ENCODE peak calls at places on chromosomes 16 and 17, in eight cellular contexts. H is prostate gland; I is NT2/D1; B is IMR-90; D is kidney; P is cardiac fibroblast; O is heart right ventricle; X is naive thymus-derived CD4-positive, alpha-beta T cell. C is an unnamed sample.

GRCh38 chr17:77324227-77324626 is 183.5 kb downstream of the SEC14L1 start:
- DNase-seq in P (no peak), X (no peak), D (peak), O (no peak), H (no peak), I (no peak), B (no peak), C (no peak)

GRCh38 chr17:16363749-16364536 is 10.7 kb upstream of the CENPV start:
- DNase-seq in X (peak), D (no peak), I (peak), O (peak), P (peak), H (peak), B (peak), C (peak)

GRCh38 chr17:2174471-2175293 is 119.8 kb downstream of the HIC1 start:
- DNase-seq in O (peak), H (peak), X (no peak), P (peak), I (no peak), D (peak), B (peak), C (peak)

GRCh38 chr17:71726320-71726719 is 394.5 kb upstream of the SOX9 start:
- DNase-seq in B (no peak), O (no peak), P (no peak), D (no peak), I (no peak), X (no peak), H (no peak), C (no peak)

GRCh38 chr17:50615818-50616217 is 18.9 kb upstream of the ABCC3 start:
- DNase-seq in O (no peak), X (no peak), D (no peak), I (no peak), H (no peak), P (peak), B (peak), C (no peak)

GRCh38 chr16:548586-548985 is 11.6 kb upstream of the PRR35 start:
- DNase-seq in P (no peak), B (no peak), H (no peak), I (no peak), D (no peak), O (no peak), X (no peak), C (no peak)

GRCh38 chr17:75625813-75626486 is 7.3 kb upstream of the SMIM5 start:
- DNase-seq in D (no peak), X (no peak), O (no peak), B (peak), P (peak), I (no peak), H (no peak), C (no peak)

GRCh38 chr17:38451030-38451839 is 23.0 kb downstream of the ARHGAP23 start:
- DNase-seq in O (peak), H (no peak), D (peak), B (peak), I (peak), X (no peak), P (peak), C (no peak)

GRCh38 chr17:8873801-8874715 is 6.6 kb upstream of the PIK3R6 start:
- DNase-seq in B (no peak), I (no peak), P (no peak), O (no peak), H (no peak), D (no peak), X (no peak), C (no peak)

GRCh38 chr16:23020084-23020483 is 129.2 kb downstream of the USP31 start:
- DNase-seq in I (no peak), D (no peak), O (no peak), H (no peak), P (no peak), X (no peak), B (no peak), C (no peak)

GRCh38 chr17:55394357-55395021 is 27.1 kb downstream of the MMD start:
- DNase-seq in I (no peak), H (no peak), P (no peak), B (no peak), D (no peak), X (no peak), O (no peak), C (no peak)

GRCh38 chr16:17555176-17555575 is 84.4 kb upstream of the XYLT1 start:
- DNase-seq in B (peak), P (peak), X (no peak), I (no peak), O (no peak), D (no peak), H (no peak), C (no peak)

GRCh38 chr16:88369447-88370008 is 13.2 kb upstream of the ZNF469 start:
- DNase-seq in P (no peak), I (no peak), B (no peak), H (no peak), O (no peak), X (no peak), D (peak), C (no peak)

GRCh38 chr17:7548585-7549400 is at the start of gene TNFSF12:
- DNase-seq in I (no peak), P (peak), H (peak), D (peak), X (no peak), O (peak), B (peak), C (peak)

GRCh38 chr16:85396879-85397871 is 215.9 kb upstream of the GSE1 start:
- DNase-seq in I (no peak), P (no peak), D (peak), H (no peak), B (no peak), O (peak), X (no peak), C (no peak)

GRCh38 chr16:21101631-21102420 is 48.8 kb downstream of the DNAH3 start:
- DNase-seq in D (no peak), P (peak), O (peak), H (no peak), X (no peak), B (peak), I (no peak), C (peak)

GRCh38 chr16:21083729-21084268 is 66.8 kb downstream of the DNAH3 start:
- DNase-seq in B (peak), H (peak), O (peak), X (peak), D (peak), I (peak), P (peak), C (peak)

GRCh38 chr16:77789085-77789611 is 784 bp downstream of the VAT1L start:
- DNase-seq in P (no peak), I (no peak), B (no peak), D (no peak), X (no peak), O (no peak), H (no peak), C (peak)

GRCh38 chr17:61255609-61256008 is 144.0 kb upstream of the TBX2 start:
- DNase-seq in B (no peak), H (no peak), I (no peak), O (no peak), P (no peak), X (no peak), D (no peak), C (no peak)

GRCh38 chr17:81142301-81143199 is 22.8 kb upstream of the PVALEF start:
- DNase-seq in X (peak), P (peak), O (peak), D (no peak), I (peak), H (peak), B (peak), C (peak)

GRCh38 chr17:44076716-44077594 is 6.4 kb downstream of the G6PC3 start:
- DNase-seq in H (peak), I (no peak), O (no peak), X (no peak), P (no peak), D (peak), B (no peak), C (no peak)

GRCh38 chr17:78651551-78651950 is 74.4 kb upstream of the DNAH17 start:
- DNase-seq in O (no peak), B (peak), D (no peak), H (no peak), P (peak), I (no peak), X (no peak), C (no peak)

GRCh38 chr17:74276051-74276476 is 2.0 kb downstream of the DNAI2 start:
- DNase-seq in P (no peak), B (no peak), X (no peak), I (no peak), D (no peak), O (no peak), H (no peak), C (no peak)

GRCh38 chr17:510223-510917 is 157.8 kb upstream of the RPH3AL start:
- DNase-seq in D (no peak), I (no peak), B (peak), O (no peak), X (no peak), P (no peak), H (no peak), C (no peak)

GRCh38 chr17:511833-512251 is 159.2 kb upstream of the RPH3AL start:
- DNase-seq in H (no peak), X (no peak), O (no peak), I (no peak), B (peak), P (peak), D (no peak), C (no peak)

GRCh38 chr17:512926-513325 is 160.3 kb upstream of the RPH3AL start:
- DNase-seq in H (no peak), I (no peak), X (no peak), O (no peak), B (peak), D (no peak), P (no peak), C (peak)

GRCh38 chr17:511001-511690 is 158.5 kb upstream of the RPH3AL start:
- DNase-seq in B (peak), X (no peak), H (no peak), D (no peak), O (no peak), P (peak), I (no peak), C (no peak)

DNA sequence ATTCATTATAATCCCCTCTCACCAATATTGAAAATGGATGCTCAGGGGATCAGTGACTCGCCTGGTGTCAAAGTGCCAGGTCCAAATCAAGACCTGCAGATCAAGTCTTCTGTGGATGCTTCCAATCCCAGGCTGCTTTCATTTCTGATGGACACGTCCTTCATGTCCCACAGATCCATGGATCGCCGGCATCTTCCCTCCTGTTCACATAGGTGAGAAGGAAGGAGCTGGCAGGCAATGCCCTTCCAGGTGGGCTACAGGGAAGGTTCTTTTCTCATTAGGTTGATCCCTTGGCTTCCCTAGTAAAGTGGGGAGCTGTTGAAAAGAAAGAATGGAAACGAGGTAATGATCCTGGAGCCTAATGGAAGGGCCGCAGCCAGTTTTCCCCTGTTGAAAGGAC is 159.7 kb upstream of the RPH3AL start:
- DNase-seq in I (no peak), X (no peak), P (no peak), H (no peak), B (no peak), D (no peak), O (no peak), C (no peak)
- H3K4me3 ChIP-seq in I (no peak), X (no peak), P (no peak), H (no peak), B (no peak), D (no peak), O (no peak), C (no peak)

DNA sequence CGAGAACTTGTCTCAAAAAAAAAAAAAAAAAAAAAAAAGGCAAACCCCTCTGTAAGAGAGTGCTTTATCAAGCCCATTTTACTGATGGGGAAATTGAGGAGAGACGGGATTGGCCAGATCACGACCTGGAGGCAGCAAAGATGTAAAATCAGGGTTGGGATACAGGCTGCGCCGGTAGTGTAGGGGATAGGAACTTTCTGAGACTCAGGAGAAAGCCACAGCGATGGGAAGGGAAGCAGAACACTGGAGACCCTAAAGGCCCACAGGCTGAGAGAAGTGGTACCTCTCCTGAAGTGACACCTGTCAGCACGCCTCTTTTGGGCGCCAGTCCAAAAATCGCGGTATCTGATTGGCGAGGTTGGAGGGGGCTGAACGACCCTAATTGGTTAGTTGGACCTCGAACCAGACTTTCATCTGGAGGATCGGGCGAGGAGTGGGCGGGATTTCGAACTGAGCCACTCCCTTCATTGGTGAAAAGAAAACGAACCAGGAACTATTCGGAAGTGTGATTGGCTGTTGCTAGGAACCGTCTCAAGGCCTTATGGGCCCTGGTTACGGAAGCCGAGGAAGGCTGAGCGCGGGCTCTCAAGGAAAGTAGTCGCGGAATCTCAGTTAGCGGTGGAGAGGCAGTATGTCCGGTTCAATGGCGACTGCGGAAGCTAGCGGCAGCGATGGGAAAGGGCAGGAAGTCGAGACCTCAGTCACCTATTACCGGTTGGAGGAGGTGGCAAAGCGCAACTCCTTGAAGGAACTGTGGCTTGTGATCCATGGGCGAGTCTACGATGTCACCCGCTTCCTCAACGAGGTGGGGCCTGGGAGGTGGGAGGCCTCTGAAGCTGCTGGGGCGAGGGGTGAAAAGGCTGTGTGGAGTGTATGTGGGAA is at the start of gene CYB5B:
- DNase-seq in B (peak), H (peak), O (peak), D (peak), X (peak), P (peak), I (peak), C (peak)
- H3K4me3 ChIP-seq in B (peak), H (peak), O (peak), D (peak), X (peak), P (peak), I (peak), C (peak)

GRCh38 chr16:4032768-4033167 is 83.5 kb downstream of the ADCY9 start:
- DNase-seq in B (peak), X (no peak), H (peak), O (peak), I (no peak), P (no peak), D (no peak), C (peak)
- H3K4me3 ChIP-seq in B (no peak), X (no peak), H (no peak), O (no peak), I (no peak), P (no peak), D (no peak), C (no peak)

GRCh38 chr17:39696731-39697130 is 3.1 kb upstream of the ERBB2 start:
- DNase-seq in B (no peak), H (no peak), I (no peak), D (peak), O (no peak), X (no peak), P (no peak), C (no peak)
- H3K4me3 ChIP-seq in B (no peak), H (no peak), I (no peak), D (no peak), O (no peak), X (no peak), P (no peak), C (no peak)

GRCh38 chr17:4536259-4536741 is 18.9 kb downstream of the MYBBP1A start:
- DNase-seq in O (no peak), P (no peak), H (no peak), X (no peak), D (peak), B (no peak), I (no peak), C (no peak)
- H3K4me3 ChIP-seq in O (no peak), P (no peak), H (no peak), X (no peak), D (no peak), B (no peak), I (no peak), C (no peak)

GRCh38 chr17:47733414-47734288 is 615 bp downstream of the TBX21 start:
- DNase-seq in B (no peak), P (no peak), H (no peak), D (no peak), I (no peak), O (no peak), X (no peak), C (no peak)
- H3K4me3 ChIP-seq in B (no peak), P (no peak), H (peak), D (no peak), I (peak), O (peak), X (peak), C (peak)

C was measured in thyroid gland.